ENCODE peak calls at places on chromosomes 16 and 17, in seven cellular contexts. One of them, this sample, is unnamed.

GRCh38 chr16:87845807-87846619 is 23.3 kb downstream of the SLC7A5 start:
- DNase-seq in cardiac muscle cell: no peak
- DNase-seq in breast epithelium: no peak
- DNase-seq in ovary: no peak
- DNase-seq in PC-3: no peak
- DNase-seq in PC-9: no peak
- DNase-seq in OCI-LY7: no peak
- DNase-seq in this sample: no peak

GRCh38 chr17:40339068-40339699 is 25.4 kb downstream of the GJD3 start:
- DNase-seq in cardiac muscle cell: no peak
- DNase-seq in breast epithelium: no peak
- DNase-seq in ovary: peak
- DNase-seq in PC-3: no peak
- DNase-seq in PC-9: no peak
- DNase-seq in OCI-LY7: peak
- DNase-seq in this sample: no peak

GRCh38 chr17:39543176-39543575 is 64.5 kb downstream of the NEUROD2 start:
- DNase-seq in cardiac muscle cell: no peak
- DNase-seq in breast epithelium: no peak
- DNase-seq in ovary: no peak
- DNase-seq in PC-3: no peak
- DNase-seq in PC-9: no peak
- DNase-seq in OCI-LY7: no peak
- DNase-seq in this sample: no peak

GRCh38 chr16:85310868-85311585 is 198.8 kb upstream of the CIBAR2 start:
- DNase-seq in cardiac muscle cell: peak
- DNase-seq in breast epithelium: no peak
- DNase-seq in ovary: no peak
- DNase-seq in PC-3: no peak
- DNase-seq in PC-9: no peak
- DNase-seq in OCI-LY7: peak
- DNase-seq in this sample: no peak

GRCh38 chr16:47943235-47943634 is 212.6 kb downstream of the ABCC12 start:
- DNase-seq in cardiac muscle cell: no peak
- DNase-seq in breast epithelium: no peak
- DNase-seq in ovary: no peak
- DNase-seq in PC-3: no peak
- DNase-seq in PC-9: no peak
- DNase-seq in OCI-LY7: no peak
- DNase-seq in this sample: no peak

GRCh38 chr17:53176629-53177028 is 646.1 kb upstream of the KIF2B start:
- DNase-seq in cardiac muscle cell: no peak
- DNase-seq in breast epithelium: no peak
- DNase-seq in ovary: no peak
- DNase-seq in PC-3: no peak
- DNase-seq in PC-9: no peak
- DNase-seq in OCI-LY7: no peak
- DNase-seq in this sample: no peak

GRCh38 chr17:80712610-80713009 is 168.0 kb downstream of the RPTOR start:
- DNase-seq in cardiac muscle cell: no peak
- DNase-seq in breast epithelium: no peak
- DNase-seq in ovary: no peak
- DNase-seq in PC-3: no peak
- DNase-seq in PC-9: no peak
- DNase-seq in OCI-LY7: no peak
- DNase-seq in this sample: no peak

GRCh38 chr17:35152741-35153140 is 5.1 kb downstream of the UNC45B start:
- DNase-seq in cardiac muscle cell: no peak
- DNase-seq in breast epithelium: no peak
- DNase-seq in ovary: no peak
- DNase-seq in PC-3: peak
- DNase-seq in PC-9: no peak
- DNase-seq in OCI-LY7: no peak
- DNase-seq in this sample: no peak

GRCh38 chr16:57374067-57374534 is 1.8 kb downstream of the CX3CL1 start:
- DNase-seq in cardiac muscle cell: no peak
- DNase-seq in breast epithelium: no peak
- DNase-seq in ovary: no peak
- DNase-seq in PC-3: no peak
- DNase-seq in PC-9: no peak
- DNase-seq in OCI-LY7: no peak
- DNase-seq in this sample: peak

GRCh38 chr17:17414316-17414937 is 62.4 kb upstream of the MED9 start:
- DNase-seq in cardiac muscle cell: no peak
- DNase-seq in breast epithelium: no peak
- DNase-seq in ovary: peak
- DNase-seq in PC-3: peak
- DNase-seq in PC-9: peak
- DNase-seq in OCI-LY7: no peak
- DNase-seq in this sample: peak

GRCh38 chr16:707062-707538 is 1.5 kb upstream of the FBXL16 start:
- DNase-seq in cardiac muscle cell: no peak
- DNase-seq in breast epithelium: no peak
- DNase-seq in ovary: no peak
- DNase-seq in PC-3: no peak
- DNase-seq in PC-9: no peak
- DNase-seq in OCI-LY7: no peak
- DNase-seq in this sample: no peak

GRCh38 chr16:59459811-59460210 is 725.7 kb upstream of the GOT2 start:
- DNase-seq in cardiac muscle cell: no peak
- DNase-seq in breast epithelium: no peak
- DNase-seq in ovary: no peak
- DNase-seq in PC-3: no peak
- DNase-seq in PC-9: no peak
- DNase-seq in OCI-LY7: no peak
- DNase-seq in this sample: no peak

GRCh38 chr17:66625321-66625767 is 209.6 kb upstream of the CACNG5 start:
- DNase-seq in cardiac muscle cell: no peak
- DNase-seq in breast epithelium: no peak
- DNase-seq in ovary: no peak
- DNase-seq in PC-3: peak
- DNase-seq in PC-9: no peak
- DNase-seq in OCI-LY7: peak
- DNase-seq in this sample: no peak

GRCh38 chr17:32281011-32281451 is 15.4 kb downstream of the RHBDL3 start:
- DNase-seq in cardiac muscle cell: no peak
- DNase-seq in breast epithelium: no peak
- DNase-seq in ovary: no peak
- DNase-seq in PC-3: no peak
- DNase-seq in PC-9: no peak
- DNase-seq in OCI-LY7: no peak
- DNase-seq in this sample: no peak

GRCh38 chr17:43655702-43656275 is 5.9 kb downstream of the MEOX1 start:
- DNase-seq in cardiac muscle cell: no peak
- DNase-seq in breast epithelium: no peak
- DNase-seq in ovary: no peak
- DNase-seq in PC-3: no peak
- DNase-seq in PC-9: no peak
- DNase-seq in OCI-LY7: no peak
- DNase-seq in this sample: no peak

GRCh38 chr16:83713597-83713996 is 94.2 kb upstream of the HSBP1 start:
- DNase-seq in cardiac muscle cell: no peak
- DNase-seq in breast epithelium: no peak
- DNase-seq in ovary: no peak
- DNase-seq in PC-3: no peak
- DNase-seq in PC-9: no peak
- DNase-seq in OCI-LY7: peak
- DNase-seq in this sample: no peak
- H3K4me3 ChIP-seq in cardiac muscle cell: no peak
- H3K4me3 ChIP-seq in breast epithelium: no peak
- H3K4me3 ChIP-seq in ovary: no peak
- H3K4me3 ChIP-seq in PC-3: no peak
- H3K4me3 ChIP-seq in PC-9: no peak
- H3K4me3 ChIP-seq in OCI-LY7: no peak
- H3K4me3 ChIP-seq in this sample: no peak

DNA sequence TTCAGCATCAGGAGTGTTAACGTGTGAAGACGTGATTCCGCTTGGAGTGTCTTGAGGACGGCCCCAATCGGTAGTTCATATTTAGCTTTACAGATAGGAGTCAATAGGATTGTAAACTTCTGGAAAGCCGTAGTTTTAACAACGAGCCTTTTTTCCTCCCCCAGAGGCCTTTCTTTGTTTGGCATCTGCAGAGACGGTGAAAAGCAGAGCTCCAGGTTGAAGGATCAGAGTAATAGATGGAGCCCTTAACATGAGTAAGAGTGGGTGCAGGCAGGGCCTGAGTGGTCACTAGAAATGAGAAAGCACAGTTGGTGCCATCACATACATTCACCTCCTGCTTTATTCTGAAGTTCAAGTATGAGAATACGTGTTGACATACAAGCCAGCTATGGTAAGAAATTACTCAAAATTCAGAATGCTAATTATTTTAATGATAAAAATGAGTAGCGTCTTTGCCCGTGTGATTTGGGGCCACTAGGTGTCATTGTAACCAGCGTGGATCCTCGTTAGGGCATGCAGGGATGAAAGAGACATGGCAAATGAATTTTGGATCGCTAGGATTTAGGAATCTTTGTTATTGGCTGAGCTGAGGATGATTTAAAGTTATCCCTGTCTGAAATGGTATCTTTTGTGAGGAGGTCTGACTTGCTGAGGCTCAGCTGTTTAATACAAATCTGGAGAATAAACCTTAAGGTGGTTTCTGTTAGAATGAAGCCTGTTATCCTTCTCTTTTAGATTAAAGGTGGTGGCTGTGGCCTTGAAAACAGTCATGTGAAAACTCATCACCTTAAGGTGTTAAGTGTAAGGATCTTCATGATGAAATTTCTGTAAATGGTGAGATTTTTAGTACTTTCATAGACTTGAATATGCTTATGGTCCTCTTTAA is 18.6 kb downstream of the PRCD start:
- DNase-seq in cardiac muscle cell: no peak
- DNase-seq in breast epithelium: no peak
- DNase-seq in ovary: no peak
- DNase-seq in PC-3: peak
- DNase-seq in PC-9: no peak
- DNase-seq in OCI-LY7: peak
- DNase-seq in this sample: no peak
- TF ChIP-seq CTCF in cardiac muscle cell: peak
- TF ChIP-seq CTCF in breast epithelium: no peak
- TF ChIP-seq CTCF in ovary: peak
- TF ChIP-seq CTCF in PC-3: peak
- TF ChIP-seq CTCF in PC-9: peak
- TF ChIP-seq CTCF in OCI-LY7: peak
- TF ChIP-seq CTCF in this sample: peak

GRCh38 chr16:27246439-27246838 is 22.1 kb downstream of the NSMCE1 start:
- DNase-seq in cardiac muscle cell: no peak
- DNase-seq in breast epithelium: no peak
- DNase-seq in ovary: no peak
- DNase-seq in PC-3: no peak
- DNase-seq in PC-9: no peak
- DNase-seq in OCI-LY7: no peak
- DNase-seq in this sample: no peak

GRCh38 chr16:27248036-27248435 is 20.5 kb downstream of the NSMCE1 start:
- DNase-seq in cardiac muscle cell: no peak
- DNase-seq in breast epithelium: no peak
- DNase-seq in ovary: no peak
- DNase-seq in PC-3: no peak
- DNase-seq in PC-9: no peak
- DNase-seq in OCI-LY7: no peak
- DNase-seq in this sample: no peak

GRCh38 chr16:27243725-27244362 is 24.7 kb downstream of the NSMCE1 start:
- DNase-seq in cardiac muscle cell: no peak
- DNase-seq in breast epithelium: no peak
- DNase-seq in ovary: no peak
- DNase-seq in PC-3: no peak
- DNase-seq in PC-9: no peak
- DNase-seq in OCI-LY7: no peak
- DNase-seq in this sample: no peak

GRCh38 chr16:27244363-27244755 is 24.2 kb downstream of the NSMCE1 start:
- DNase-seq in cardiac muscle cell: no peak
- DNase-seq in breast epithelium: no peak
- DNase-seq in ovary: no peak
- DNase-seq in PC-3: no peak
- DNase-seq in PC-9: no peak
- DNase-seq in OCI-LY7: no peak
- DNase-seq in this sample: no peak

GRCh38 chr16:27245276-27246231 is 23.0 kb downstream of the NSMCE1 start:
- DNase-seq in cardiac muscle cell: no peak
- DNase-seq in breast epithelium: no peak
- DNase-seq in ovary: peak
- DNase-seq in PC-3: peak
- DNase-seq in PC-9: no peak
- DNase-seq in OCI-LY7: no peak
- DNase-seq in this sample: no peak
- H3K27ac ChIP-seq in cardiac muscle cell: no peak
- H3K27ac ChIP-seq in breast epithelium: peak
- H3K27ac ChIP-seq in ovary: peak
- H3K27ac ChIP-seq in PC-3: peak
- H3K27ac ChIP-seq in PC-9: no peak
- H3K27ac ChIP-seq in OCI-LY7: no peak
- H3K27ac ChIP-seq in this sample: peak

GRCh38 chr17:7612294-7612640 is 2.4 kb downstream of the FXR2 start:
- DNase-seq in cardiac muscle cell: no peak
- DNase-seq in breast epithelium: no peak
- DNase-seq in ovary: no peak
- DNase-seq in PC-3: no peak
- DNase-seq in PC-9: no peak
- DNase-seq in OCI-LY7: no peak
- DNase-seq in this sample: no peak

GRCh38 chr17:7610641-7611040 is 4.1 kb downstream of the FXR2 start:
- DNase-seq in cardiac muscle cell: no peak
- DNase-seq in breast epithelium: no peak
- DNase-seq in ovary: no peak
- DNase-seq in PC-3: no peak
- DNase-seq in PC-9: no peak
- DNase-seq in OCI-LY7: no peak
- DNase-seq in this sample: no peak

GRCh38 chr17:7613769-7614421 is 802 bp downstream of the FXR2 start:
- DNase-seq in cardiac muscle cell: no peak
- DNase-seq in breast epithelium: no peak
- DNase-seq in ovary: no peak
- DNase-seq in PC-3: peak
- DNase-seq in PC-9: no peak
- DNase-seq in OCI-LY7: peak
- DNase-seq in this sample: no peak

GRCh38 chr17:7614422-7615264 is at the start of gene FXR2:
- DNase-seq in cardiac muscle cell: peak
- DNase-seq in breast epithelium: peak
- DNase-seq in ovary: peak
- DNase-seq in PC-3: peak
- DNase-seq in PC-9: peak
- DNase-seq in OCI-LY7: peak
- DNase-seq in this sample: peak

DNA sequence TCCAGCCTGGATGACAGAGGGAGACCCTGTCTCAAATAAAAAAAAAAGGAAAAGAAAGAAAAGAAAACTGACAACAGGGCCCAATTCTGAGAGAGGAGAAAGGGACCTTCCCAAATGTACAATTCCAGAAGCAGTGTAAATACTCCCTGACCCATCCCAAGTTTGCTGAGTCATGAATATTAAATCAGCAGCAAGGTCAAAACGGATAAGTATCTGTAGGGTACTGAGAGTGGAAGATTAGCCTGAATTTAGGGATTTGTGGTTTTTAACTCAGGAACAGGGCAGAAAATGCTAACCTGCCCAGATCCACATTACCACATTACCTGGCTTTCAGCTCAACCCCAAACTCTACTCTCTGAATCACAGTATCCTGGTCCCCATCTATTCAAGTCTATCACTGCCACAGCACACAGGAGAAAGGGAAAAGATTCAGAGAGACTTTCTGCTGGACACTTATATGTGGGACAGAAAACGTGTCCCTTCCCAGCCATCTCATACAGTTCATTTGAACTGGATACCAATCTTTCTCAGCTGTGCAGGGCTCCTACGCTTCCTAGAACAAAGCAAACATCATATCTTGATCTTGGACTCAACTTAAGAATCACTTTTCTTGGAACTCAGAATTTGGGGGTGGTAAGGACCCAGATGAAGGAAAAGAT is 2.9 kb downstream of the FXR2 start:
- DNase-seq in cardiac muscle cell: no peak
- DNase-seq in breast epithelium: no peak
- DNase-seq in ovary: no peak
- DNase-seq in PC-3: no peak
- DNase-seq in PC-9: no peak
- DNase-seq in OCI-LY7: no peak
- DNase-seq in this sample: no peak
- H3K4me3 ChIP-seq in cardiac muscle cell: no peak
- H3K4me3 ChIP-seq in breast epithelium: no peak
- H3K4me3 ChIP-seq in ovary: no peak
- H3K4me3 ChIP-seq in PC-3: peak
- H3K4me3 ChIP-seq in PC-9: no peak
- H3K4me3 ChIP-seq in OCI-LY7: no peak
- H3K4me3 ChIP-seq in this sample: no peak